ENCODE peak calls at places on chromosomes 1 and 21, in nine cellular contexts. W, B, M, J, F, Q, D, P and N are unnamed samples.

GRCh38 chr1:227788279-227789041 is 27.0 kb upstream of the PRSS38 start:
- DNase-seq in W (peak; percentile 68), M (no peak), B (peak; percentile 86), J (no peak), Q (peak; percentile 80), P (peak; percentile 87), D (peak; percentile 88), F (peak; percentile 47), N (peak; percentile 74)

GRCh38 chr1:24540906-24541710 is 14.8 kb upstream of the NCMAP start:
- DNase-seq in F (no peak), W (no peak), M (peak; percentile 46), D (peak; percentile 57), P (no peak), Q (peak; percentile 53), B (no peak), J (peak; percentile 60), N (no peak)

GRCh38 chr1:183520379-183520778 is 48.1 kb downstream of the SMG7 start:
- DNase-seq in P (no peak), M (no peak), F (no peak), Q (no peak), W (no peak), B (no peak), J (no peak), D (no peak), N (no peak)

GRCh38 chr1:34740161-34740875 is 14.5 kb upstream of the GJB5 start:
- DNase-seq in J (peak; percentile 8), P (no peak), M (no peak), W (no peak), D (no peak), Q (no peak), B (no peak), F (peak; percentile 17), N (peak; percentile 33)

GRCh38 chr1:15033264-15033663 is 120.3 kb upstream of the TMEM51 start:
- DNase-seq in P (no peak), F (no peak), W (no peak), Q (no peak), D (no peak), J (peak; percentile 73), B (no peak), M (peak; percentile 66), N (no peak)

GRCh38 chr1:86137458-86137857 is 19.1 kb downstream of the COL24A1 start:
- DNase-seq in Q (no peak), D (no peak), W (no peak), M (peak; percentile 88), F (no peak), J (peak; percentile 47), P (no peak), B (no peak), N (no peak)

GRCh38 chr21:45972353-45972715 is 9.2 kb upstream of the COL6A1 start:
- DNase-seq in W (no peak), B (no peak), F (no peak), P (peak; percentile 45), D (no peak), Q (no peak), M (no peak), J (no peak), N (no peak)

GRCh38 chr1:62870148-62870547 is 86.2 kb downstream of the ATG4C start:
- DNase-seq in J (peak; percentile 3), P (no peak), M (no peak), B (no peak), W (no peak), Q (no peak), F (no peak), D (no peak), N (no peak)

GRCh38 chr21:29232601-29233541 is 65.9 kb upstream of the BACH1 start:
- DNase-seq in P (no peak), Q (no peak), M (peak; percentile 63), W (no peak), F (no peak), J (peak; percentile 56), B (no peak), D (no peak), N (no peak)

GRCh38 chr1:7424352-7424890 is 346.7 kb upstream of the VAMP3 start:
- DNase-seq in B (no peak), P (no peak), F (no peak), D (no peak), M (peak; percentile 48), Q (no peak), J (peak; percentile 26), W (no peak), N (peak; percentile 5)

GRCh38 chr21:18477059-18477458 is 73.5 kb upstream of the TMPRSS15 start:
- DNase-seq in J (no peak), D (no peak), F (no peak), Q (peak; percentile 30), M (no peak), P (no peak), W (no peak), B (no peak), N (no peak)

GRCh38 chr21:38898422-38899098 is 92.8 kb downstream of the ETS2 start:
- DNase-seq in P (no peak), J (no peak), B (no peak), F (no peak), W (no peak), M (no peak), Q (no peak), D (no peak), N (no peak)
- TF ChIP-seq CTCF in P (no peak), J (no peak), B (no peak), F (no peak), W (no peak), M (no peak), Q (no peak), D (no peak), N (no peak)

GRCh38 chr1:48697066-48697707 is 79.5 kb downstream of the BEND5 start:
- DNase-seq in W (peak; percentile 72), P (peak; percentile 71), F (peak; percentile 82), D (peak; percentile 73), Q (peak; percentile 58), M (peak; percentile 38), J (peak; percentile 41), B (peak; percentile 73), N (peak; percentile 85)
- TF ChIP-seq CTCF in W (peak; percentile 88), P (peak; percentile 94), F (peak; percentile 90), D (peak; percentile 89), Q (peak; percentile 52), M (peak; percentile 95), J (peak; percentile 81), B (peak; percentile 88), N (peak; percentile 97)

DNA sequence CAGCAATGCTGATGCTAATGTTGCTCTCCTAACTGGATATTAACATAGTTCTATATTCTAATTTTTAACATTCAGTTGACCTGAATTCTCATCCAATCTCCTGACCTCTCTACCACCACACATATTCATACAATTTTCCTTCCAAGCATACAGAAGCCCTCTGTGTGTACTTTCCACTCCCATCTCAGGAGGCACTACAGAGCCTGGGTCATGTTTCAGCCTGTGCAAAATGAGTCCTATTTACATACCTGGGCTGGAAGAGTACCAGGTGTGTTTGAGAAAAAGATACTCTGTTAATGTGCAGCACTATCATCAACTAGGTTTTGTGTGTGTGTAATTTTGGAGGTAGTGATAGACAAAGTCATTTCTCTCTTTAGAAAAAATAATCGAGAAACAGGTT is 486.3 kb downstream of the NEGR1 start:
- DNase-seq in F (no peak), Q (no peak), J (no peak), D (peak; percentile 2), B (no peak), W (no peak), M (no peak), P (no peak), N (no peak)
- TF ChIP-seq CTCF in F (no peak), Q (no peak), J (no peak), D (no peak), B (no peak), W (peak; percentile 39), M (no peak), P (no peak), N (no peak)

GRCh38 chr21:20445971-20446370 is 552.2 kb upstream of the NCAM2 start:
- DNase-seq in D (no peak), M (no peak), Q (no peak), P (no peak), B (no peak), W (no peak), F (no peak), J (no peak), N (no peak)

GRCh38 chr21:20443558-20444155 is 554.6 kb upstream of the NCAM2 start:
- DNase-seq in P (no peak), W (no peak), Q (no peak), F (no peak), D (no peak), J (no peak), M (no peak), B (no peak), N (no peak)
- TF ChIP-seq CTCF in P (peak; percentile 36), W (peak; percentile 86), Q (no peak), F (peak; percentile 75), D (no peak), J (peak; percentile 14), M (peak; percentile 37), B (peak; percentile 22), N (peak; percentile 89)

DNA sequence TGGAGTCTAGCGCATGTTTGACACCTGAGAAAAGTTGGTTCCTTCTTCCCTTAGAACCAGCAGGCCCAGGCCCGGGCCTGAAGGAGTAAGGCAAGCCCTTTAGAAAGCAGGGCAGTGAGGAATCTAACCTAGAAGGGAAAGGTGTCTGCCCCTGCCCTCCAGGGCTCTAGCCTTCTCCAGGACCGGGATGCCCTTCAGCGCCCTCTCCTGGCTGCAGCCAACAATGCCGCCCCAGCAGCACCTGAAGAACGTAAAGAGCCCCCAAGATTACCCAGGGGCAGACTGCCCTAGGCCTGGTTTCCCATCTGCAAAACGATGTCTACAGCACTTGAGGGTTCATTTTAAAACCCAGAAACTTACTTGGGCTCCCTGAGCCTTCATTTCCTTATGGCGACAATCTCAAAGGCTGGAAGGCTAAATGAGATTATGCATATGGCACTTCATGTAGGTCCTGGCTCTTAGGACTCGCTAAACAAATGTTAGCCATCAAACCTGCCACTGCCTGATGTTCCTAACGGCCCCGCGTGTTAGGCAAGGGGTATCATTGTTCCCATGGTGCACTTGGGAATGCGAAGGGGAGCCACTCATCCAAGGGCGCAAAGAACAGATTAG is 106.7 kb upstream of the KLHDC7A start:
- DNase-seq in W (peak; percentile 30), F (peak; percentile 43), P (no peak), J (no peak), B (no peak), D (peak; percentile 8), M (no peak), Q (no peak), N (peak; percentile 79)
- TF ChIP-seq CTCF in W (peak; percentile 67), F (peak; percentile 55), P (peak; percentile 34), J (no peak), B (peak; percentile 12), D (no peak), M (no peak), Q (no peak), N (peak; percentile 72)

GRCh38 chr1:160342520-160342919 is 530 bp downstream of the COPA start:
- DNase-seq in D (no peak), Q (no peak), W (no peak), P (no peak), M (no peak), J (peak; percentile 20), F (no peak), B (peak; percentile 19), N (no peak)

GRCh38 chr1:160342953-160343869 is at the start of the genes COPA and NCSTN:
- DNase-seq in Q (peak; percentile 91), B (peak; percentile 91), M (peak; percentile 97), W (peak; percentile 74), P (peak; percentile 95), F (peak; percentile 86), D (peak; percentile 94), J (peak; percentile 98), N (peak; percentile 94)

GRCh38 chr1:160351629-160352028 is 8.4 kb downstream of the NCSTN start:
- DNase-seq in Q (no peak), B (no peak), W (no peak), F (no peak), J (no peak), P (no peak), M (no peak), D (no peak), N (no peak)

GRCh38 chr1:160352555-160352954 is 9.4 kb downstream of the NCSTN start:
- DNase-seq in D (no peak), P (no peak), F (no peak), B (no peak), M (no peak), J (no peak), Q (no peak), W (no peak), N (no peak)

GRCh38 chr1:160346953-160347352 is 3.8 kb downstream of the NCSTN start:
- DNase-seq in J (no peak), Q (no peak), D (no peak), W (no peak), P (peak; percentile 66), B (no peak), F (no peak), M (no peak), N (no peak)
- TF ChIP-seq CTCF in J (no peak), Q (no peak), D (no peak), W (no peak), P (no peak), B (no peak), F (no peak), M (no peak), N (no peak)